ENCODE peak calls at places on chromosomes 3 and 15, in seven cellular contexts. F is endothelial cell, W is tibial nerve, A is B cell, C is fibroblast of pulmonary artery, Y is upper lobe of right lung, U is HFF-Myc. T is an unnamed sample.

GRCh38 chr3:133988631-133989161 is 41.0 kb downstream of the SLCO2A1 start:
- DNase-seq in Y (no peak), U (no peak), A (no peak), C (no peak), W (no peak), F (no peak), T (no peak)

GRCh38 chr3:172972717-172973116 is 168.3 kb downstream of the SPATA16 start:
- DNase-seq in C (no peak), W (no peak), A (no peak), Y (no peak), F (no peak), U (no peak), T (no peak)

GRCh38 chr3:17967953-17968352 is 225.5 kb upstream of the TBC1D5 start:
- DNase-seq in Y (no peak), W (no peak), F (no peak), U (no peak), C (no peak), A (no peak), T (no peak)

GRCh38 chr15:40049076-40049475 is 10.1 kb upstream of the SRP14 start:
- DNase-seq in A (no peak), W (no peak), F (no peak), U (no peak), Y (no peak), C (no peak), T (no peak)

GRCh38 chr15:64894395-64895056 is 17.2 kb upstream of the ANKDD1A start:
- DNase-seq in C (no peak), U (no peak), Y (no peak), F (peak), A (peak), W (no peak), T (no peak)

GRCh38 chr15:90126457-90127435 is 24.5 kb upstream of the IDH2 start:
- DNase-seq in C (no peak), A (no peak), W (no peak), Y (no peak), F (peak), U (no peak), T (peak)

GRCh38 chr15:83094592-83094991 is 12.9 kb upstream of the TM6SF1 start:
- DNase-seq in W (no peak), A (no peak), Y (no peak), U (no peak), F (no peak), C (no peak), T (no peak)

GRCh38 chr15:45714501-45715488 is 80.0 kb downstream of the SQOR start:
- DNase-seq in Y (no peak), W (peak), C (peak), U (peak), A (peak), F (peak), T (no peak)

GRCh38 chr15:58498821-58499580 is 67.2 kb downstream of the LIPC start:
- DNase-seq in U (peak), C (peak), W (no peak), A (no peak), Y (no peak), F (no peak), T (no peak)

GRCh38 chr3:161915283-161915682 is 418.7 kb downstream of the OTOL1 start:
- DNase-seq in Y (no peak), A (no peak), W (no peak), C (no peak), F (no peak), U (no peak), T (no peak)

GRCh38 chr3:127406309-127407025 is 118.6 kb upstream of the PRR20G start:
- DNase-seq in Y (peak), F (no peak), C (peak), A (no peak), W (no peak), U (no peak), T (peak)

GRCh38 chr15:24898715-24899278 is 56.0 kb upstream of the SNRPN start:
- DNase-seq in A (no peak), U (no peak), Y (no peak), C (no peak), W (no peak), F (peak), T (no peak)

GRCh38 chr3:49161808-49162530 is 4.2 kb downstream of the CCDC71 start:
- DNase-seq in F (no peak), C (no peak), A (no peak), W (no peak), Y (no peak), U (no peak), T (no peak)

GRCh38 chr15:39312984-39313383 is 267.9 kb upstream of the THBS1 start:
- DNase-seq in Y (no peak), W (no peak), F (no peak), A (no peak), U (no peak), C (peak), T (no peak)

GRCh38 chr15:57720861-57721260 is 14.3 kb downstream of the POLR2M start:
- DNase-seq in Y (no peak), U (no peak), C (peak), W (no peak), F (no peak), A (no peak), T (no peak)

GRCh38 chr3:4019509-4019908 is 220.3 kb downstream of the LRRN1 start:
- DNase-seq in C (no peak), U (no peak), Y (no peak), W (no peak), A (no peak), F (no peak), T (no peak)

GRCh38 chr3:54949491-54950044 is 21.7 kb upstream of the LRTM1 start:
- DNase-seq in W (no peak), Y (no peak), F (no peak), U (no peak), C (no peak), A (no peak), T (no peak)

GRCh38 chr3:171142985-171143384 is 116.5 kb upstream of the SLC2A2 start:
- DNase-seq in U (no peak), W (no peak), F (no peak), Y (no peak), A (no peak), C (peak), T (no peak)

GRCh38 chr3:123636431-123636841 is 51.6 kb upstream of the HACD2 start:
- DNase-seq in U (no peak), A (no peak), C (no peak), F (peak), Y (no peak), W (no peak), T (no peak)

GRCh38 chr15:89770041-89770440 is 6.1 kb upstream of the MESP2 start:
- DNase-seq in U (no peak), A (no peak), C (peak), W (no peak), Y (no peak), F (no peak), T (peak)

GRCh38 chr15:62392411-62392810 is 227.3 kb upstream of the C2CD4B start:
- DNase-seq in C (no peak), U (no peak), A (no peak), Y (no peak), W (no peak), F (peak), T (no peak)

GRCh38 chr15:98900382-98900781 is 107.2 kb downstream of the PGPEP1L start:
- DNase-seq in A (no peak), F (no peak), W (no peak), Y (no peak), U (no peak), C (peak), T (no peak)

GRCh38 chr15:96354731-96355560 is 24.4 kb downstream of the NR2F2 start:
- DNase-seq in W (no peak), A (no peak), C (peak), U (no peak), F (no peak), Y (no peak), T (no peak)

GRCh38 chr15:67146875-67147381 is 81.5 kb downstream of the SMAD3 start:
- DNase-seq in C (peak), U (no peak), Y (no peak), A (no peak), F (no peak), W (no peak), T (no peak)

GRCh38 chr3:135706758-135707375 is 258.7 kb upstream of the PPP2R3A start:
- DNase-seq in F (no peak), C (no peak), Y (no peak), W (no peak), U (no peak), A (no peak), T (no peak)

GRCh38 chr15:77907824-77908751 is 169.4 kb downstream of the TBC1D2B start:
- DNase-seq in A (peak), U (no peak), F (peak), Y (peak), C (peak), W (no peak), T (no peak)

GRCh38 chr3:124741027-124741426 is 10.8 kb downstream of the UMPS start:
- DNase-seq in A (no peak), W (no peak), F (no peak), C (peak), Y (no peak), U (no peak), T (no peak)

GRCh38 chr3:181710581-181711255 is 1.0 kb upstream of the SOX2 start:
- DNase-seq in A (no peak), Y (no peak), U (no peak), W (no peak), F (no peak), C (no peak), T (no peak)

GRCh38 chr3:10263549-10264363 is 15.5 kb downstream of the TATDN2 start:
- DNase-seq in A (peak), F (peak), U (no peak), W (no peak), Y (no peak), C (peak), T (no peak)

GRCh38 chr15:75202251-75203016 is 752 bp downstream of the C15orf39 start:
- DNase-seq in Y (peak), C (peak), U (no peak), A (peak), W (peak), F (peak), T (no peak)
- TF ChIP-seq CTCF in Y (no peak), C (no peak), U (no peak), A (peak), W (peak), F (peak), T (no peak)

DNA sequence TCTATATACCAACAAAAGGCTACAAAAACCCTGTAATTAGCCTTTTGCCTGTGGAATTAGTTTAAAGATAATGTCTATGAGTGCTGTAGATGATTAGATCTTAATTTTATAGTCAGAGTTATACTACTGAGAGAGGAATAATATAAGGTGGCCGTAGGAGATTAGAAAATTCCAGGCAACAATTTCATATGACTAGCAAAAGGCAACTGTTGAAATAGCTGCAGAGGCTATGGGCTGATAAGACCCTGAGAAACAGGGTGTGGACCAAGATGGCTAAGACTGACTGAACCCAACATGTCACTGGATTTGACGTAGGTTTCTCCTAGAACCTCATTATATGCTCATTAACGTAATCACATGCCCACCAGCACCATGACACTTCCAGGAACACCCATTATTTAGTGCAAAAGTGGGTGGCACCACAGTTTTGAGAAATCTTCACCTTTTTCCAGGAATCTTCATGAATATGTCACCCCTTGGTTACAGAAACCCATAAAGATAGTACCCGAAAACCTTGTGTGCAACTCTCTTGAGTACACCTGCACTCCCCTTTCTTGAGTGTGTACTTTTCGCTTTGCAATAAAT is 29.1 kb upstream of the SCG3 start:
- DNase-seq in A (no peak), C (no peak), W (no peak), Y (no peak), U (no peak), F (no peak), T (no peak)
- TF ChIP-seq CTCF in A (no peak), C (no peak), W (no peak), Y (no peak), U (no peak), F (no peak), T (no peak)

GRCh38 chr3:71006810-71007785 is 576.4 kb downstream of the FOXP1 start:
- DNase-seq in C (peak), A (peak), U (no peak), F (no peak), Y (no peak), W (no peak), T (no peak)
- TF ChIP-seq CTCF in C (peak), A (peak), U (peak), F (peak), Y (peak), W (peak), T (peak)

DNA sequence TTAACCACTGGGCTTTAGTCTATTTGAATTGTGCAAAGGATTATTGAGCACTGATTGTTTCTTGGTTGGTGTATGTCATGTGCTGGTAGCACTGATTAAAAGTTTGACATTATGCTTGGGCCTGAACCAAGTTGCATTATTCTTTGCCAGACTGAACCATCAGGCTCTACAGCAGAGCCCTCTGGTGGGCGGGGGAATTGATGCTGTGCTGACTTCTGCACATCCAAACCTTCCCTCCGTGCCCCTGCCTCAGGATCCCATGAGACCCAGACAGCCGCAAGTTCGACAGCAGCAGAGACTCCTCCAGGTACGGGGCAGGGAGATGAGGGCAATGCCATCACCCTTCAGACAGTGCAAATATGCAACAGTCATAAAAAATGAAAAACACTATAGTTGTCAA is 28.4 kb upstream of the P2RY12 start:
- DNase-seq in Y (no peak), W (no peak), C (no peak), U (no peak), F (peak), A (no peak), T (no peak)
- TF ChIP-seq CTCF in Y (no peak), W (no peak), C (no peak), U (peak), F (no peak), A (no peak), T (peak)

DNA sequence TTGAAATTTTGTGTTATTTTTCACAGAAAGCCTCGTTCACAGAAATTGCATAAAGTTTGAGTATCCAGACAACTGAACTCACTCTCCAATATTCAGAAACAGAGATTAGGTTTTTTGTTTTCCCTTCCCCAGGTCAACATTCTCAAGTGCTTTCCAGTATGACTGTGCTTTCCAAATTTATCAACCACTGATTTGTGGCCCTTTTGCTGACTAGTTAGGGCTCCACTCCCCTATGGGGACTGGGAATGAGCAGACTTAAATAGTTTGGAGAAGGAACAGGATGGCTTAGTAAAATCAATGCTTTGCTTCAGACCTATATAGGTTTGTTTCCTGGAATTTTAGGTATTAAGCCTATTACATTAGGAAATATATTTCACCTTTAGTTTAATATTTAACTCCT is 38.2 kb upstream of the NAALADL2 start:
- DNase-seq in F (no peak), C (no peak), Y (no peak), W (no peak), A (no peak), U (no peak), T (no peak)
- TF ChIP-seq CTCF in F (no peak), C (no peak), Y (no peak), W (no peak), A (no peak), U (no peak), T (no peak)

DNA sequence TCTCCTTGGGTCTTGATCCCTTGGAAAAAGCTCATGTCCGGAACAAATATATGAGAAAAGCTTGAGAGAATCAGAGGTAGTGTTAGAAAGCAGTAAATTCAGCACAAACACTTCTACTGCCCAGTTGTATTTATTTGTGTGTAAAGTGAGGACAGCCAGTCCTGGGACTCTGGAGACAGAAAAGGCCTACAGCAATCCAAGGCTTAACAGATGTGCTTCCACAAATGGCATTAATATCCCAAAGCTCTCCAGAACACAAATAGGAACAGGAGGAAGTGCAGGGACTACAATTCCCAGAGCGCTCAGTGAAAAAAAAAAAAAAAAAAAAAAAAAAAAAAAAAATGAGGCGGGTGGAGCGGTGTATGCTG is 393 bp upstream of the AP2M1 start:
- DNase-seq in U (no peak), A (no peak), C (no peak), F (no peak), W (no peak), Y (no peak), T (no peak)
- TF ChIP-seq CTCF in U (no peak), A (no peak), C (no peak), F (no peak), W (no peak), Y (no peak), T (no peak)

GRCh38 chr3:27533718-27534578 is 49.8 kb upstream of the SLC4A7 start:
- DNase-seq in C (peak), U (peak), A (peak), F (peak), W (peak), Y (no peak), T (no peak)
- TF ChIP-seq CTCF in C (peak), U (peak), A (no peak), F (peak), W (no peak), Y (peak), T (peak)

GRCh38 chr15:37221671-37222207 is 121.4 kb upstream of the MEIS2 start:
- DNase-seq in C (no peak), F (no peak), U (no peak), A (no peak), W (no peak), Y (no peak), T (no peak)
- TF ChIP-seq CTCF in C (no peak), F (no peak), U (no peak), A (no peak), W (no peak), Y (no peak), T (no peak)

DNA sequence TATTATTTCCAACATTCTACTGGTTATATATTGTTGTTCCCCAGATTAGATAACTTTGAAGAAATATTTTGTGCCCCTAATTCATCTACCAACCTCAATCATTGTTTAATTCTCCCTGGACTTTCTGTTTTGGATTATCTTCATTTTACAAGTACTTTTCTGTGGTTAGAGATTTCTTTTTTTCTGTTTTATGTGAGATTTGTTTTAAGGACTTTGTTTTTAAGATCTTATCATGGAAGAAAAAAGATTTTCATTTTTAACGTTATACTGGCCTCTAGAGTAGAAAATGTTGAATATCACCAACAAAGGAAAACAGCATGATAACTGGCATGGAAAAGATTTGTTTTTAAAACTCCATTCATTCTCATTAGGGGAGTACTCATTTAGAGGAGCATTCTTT is 210.9 kb upstream of the KCNMB2 start:
- DNase-seq in C (peak), A (no peak), U (no peak), F (no peak), W (no peak), Y (no peak), T (no peak)
- TF ChIP-seq CTCF in C (peak), A (no peak), U (peak), F (peak), W (peak), Y (peak), T (peak)

GRCh38 chr3:60752800-60753199 is 498.5 kb downstream of the FHIT start:
- DNase-seq in F (no peak), W (no peak), C (no peak), U (no peak), A (no peak), Y (no peak), T (no peak)

GRCh38 chr3:60754617-60755016 is 496.6 kb downstream of the FHIT start:
- DNase-seq in W (no peak), U (no peak), F (no peak), A (no peak), Y (no peak), C (no peak), T (no peak)

GRCh38 chr3:60756636-60757035 is 494.6 kb downstream of the FHIT start:
- DNase-seq in U (no peak), A (no peak), F (no peak), C (no peak), W (no peak), Y (no peak), T (no peak)

GRCh38 chr3:60756231-60756630 is 495.0 kb downstream of the FHIT start:
- DNase-seq in Y (no peak), U (no peak), C (no peak), A (no peak), F (no peak), W (no peak), T (no peak)

DNA sequence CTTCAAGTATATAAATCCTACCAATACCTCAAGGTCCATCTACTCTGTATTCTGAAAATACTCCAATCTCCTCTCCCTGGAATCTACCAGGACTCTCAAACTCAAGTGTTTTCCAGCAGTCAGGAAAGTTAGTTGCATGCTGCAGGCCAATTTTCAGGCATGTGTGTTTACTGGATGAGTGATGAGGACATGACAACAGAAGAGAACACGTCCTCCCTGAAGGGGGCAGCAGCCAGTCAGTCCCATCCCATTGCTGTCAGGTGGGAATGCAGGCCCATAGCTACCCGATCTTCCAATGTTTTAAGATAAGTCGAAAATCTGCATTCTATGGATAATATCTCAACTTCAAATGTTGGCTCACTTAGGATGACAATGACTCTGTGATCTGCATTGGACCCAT is 496.2 kb downstream of the FHIT start:
- DNase-seq in F (peak), A (no peak), C (no peak), U (no peak), W (no peak), Y (no peak), T (no peak)
- TF ChIP-seq CTCF in F (peak), A (no peak), C (no peak), U (no peak), W (no peak), Y (no peak), T (peak)